ENCODE peak calls at places on chromosomes 13 and 19, in seven cellular contexts. One of them, this sample, is unnamed.

GRCh38 chr13:40388617-40389016 is 277.8 kb downstream of the FOXO1 start:
- DNase-seq in neuronal stem cell: no peak
- DNase-seq in CD8-positive, alpha-beta T cell: peak; percentile 75
- DNase-seq in heart left ventricle: no peak
- DNase-seq in gastrocnemius medialis: peak; percentile 48
- DNase-seq in cardiac muscle cell: no peak
- DNase-seq in effector memory CD4-positive, alpha-beta T cell: peak; percentile 65
- DNase-seq in this sample: peak; percentile 72

GRCh38 chr19:13681509-13681908 is 82.8 kb upstream of the MRI1 start:
- DNase-seq in heart left ventricle: no peak
- DNase-seq in neuronal stem cell: no peak
- DNase-seq in gastrocnemius medialis: no peak
- DNase-seq in effector memory CD4-positive, alpha-beta T cell: no peak
- DNase-seq in cardiac muscle cell: no peak
- DNase-seq in CD8-positive, alpha-beta T cell: no peak
- DNase-seq in this sample: no peak

GRCh38 chr13:47397739-47398138 is 500.9 kb upstream of the HTR2A start:
- DNase-seq in neuronal stem cell: no peak
- DNase-seq in effector memory CD4-positive, alpha-beta T cell: no peak
- DNase-seq in cardiac muscle cell: no peak
- DNase-seq in CD8-positive, alpha-beta T cell: no peak
- DNase-seq in heart left ventricle: no peak
- DNase-seq in gastrocnemius medialis: no peak
- DNase-seq in this sample: no peak

GRCh38 chr13:73429691-73430090 is 370.9 kb downstream of the KLF5 start:
- DNase-seq in neuronal stem cell: no peak
- DNase-seq in cardiac muscle cell: no peak
- DNase-seq in effector memory CD4-positive, alpha-beta T cell: no peak
- DNase-seq in CD8-positive, alpha-beta T cell: no peak
- DNase-seq in gastrocnemius medialis: no peak
- DNase-seq in heart left ventricle: no peak
- DNase-seq in this sample: no peak

GRCh38 chr13:59874973-59875372 is 288.8 kb downstream of the DIAPH3 start:
- DNase-seq in cardiac muscle cell: no peak
- DNase-seq in CD8-positive, alpha-beta T cell: no peak
- DNase-seq in gastrocnemius medialis: no peak
- DNase-seq in neuronal stem cell: no peak
- DNase-seq in effector memory CD4-positive, alpha-beta T cell: no peak
- DNase-seq in heart left ventricle: no peak
- DNase-seq in this sample: no peak

GRCh38 chr13:20439261-20439660 is 86.4 kb downstream of the CRYL1 start:
- DNase-seq in heart left ventricle: no peak
- DNase-seq in gastrocnemius medialis: no peak
- DNase-seq in effector memory CD4-positive, alpha-beta T cell: no peak
- DNase-seq in neuronal stem cell: no peak
- DNase-seq in cardiac muscle cell: no peak
- DNase-seq in CD8-positive, alpha-beta T cell: no peak
- DNase-seq in this sample: no peak

GRCh38 chr19:51417107-51417806 is at the start of gene SIGLEC10:
- DNase-seq in gastrocnemius medialis: no peak
- DNase-seq in cardiac muscle cell: no peak
- DNase-seq in CD8-positive, alpha-beta T cell: no peak
- DNase-seq in heart left ventricle: peak; percentile 41
- DNase-seq in effector memory CD4-positive, alpha-beta T cell: no peak
- DNase-seq in neuronal stem cell: no peak
- DNase-seq in this sample: peak; percentile 75

GRCh38 chr13:59094149-59094548 is 1069.6 kb downstream of the DIAPH3 start:
- DNase-seq in cardiac muscle cell: no peak
- DNase-seq in neuronal stem cell: no peak
- DNase-seq in effector memory CD4-positive, alpha-beta T cell: no peak
- DNase-seq in CD8-positive, alpha-beta T cell: no peak
- DNase-seq in heart left ventricle: no peak
- DNase-seq in gastrocnemius medialis: no peak
- DNase-seq in this sample: no peak

GRCh38 chr13:41544824-41545707 is 87.7 kb downstream of the RGCC start:
- DNase-seq in neuronal stem cell: no peak
- DNase-seq in gastrocnemius medialis: no peak
- DNase-seq in heart left ventricle: no peak
- DNase-seq in effector memory CD4-positive, alpha-beta T cell: no peak
- DNase-seq in CD8-positive, alpha-beta T cell: no peak
- DNase-seq in cardiac muscle cell: no peak
- DNase-seq in this sample: no peak

GRCh38 chr13:59016250-59016649 is 1147.5 kb downstream of the DIAPH3 start:
- DNase-seq in CD8-positive, alpha-beta T cell: no peak
- DNase-seq in effector memory CD4-positive, alpha-beta T cell: no peak
- DNase-seq in neuronal stem cell: no peak
- DNase-seq in cardiac muscle cell: peak; percentile 45
- DNase-seq in heart left ventricle: peak; percentile 28
- DNase-seq in gastrocnemius medialis: no peak
- DNase-seq in this sample: no peak

GRCh38 chr19:36182612-36183454 is 30.6 kb upstream of the COX7A1 start:
- DNase-seq in gastrocnemius medialis: no peak
- DNase-seq in effector memory CD4-positive, alpha-beta T cell: no peak
- DNase-seq in neuronal stem cell: no peak
- DNase-seq in CD8-positive, alpha-beta T cell: no peak
- DNase-seq in heart left ventricle: no peak
- DNase-seq in cardiac muscle cell: peak; percentile 3
- DNase-seq in this sample: no peak

GRCh38 chr19:7570761-7571160 is 24.9 kb upstream of the CAMSAP3 start:
- DNase-seq in neuronal stem cell: no peak
- DNase-seq in CD8-positive, alpha-beta T cell: no peak
- DNase-seq in cardiac muscle cell: no peak
- DNase-seq in heart left ventricle: no peak
- DNase-seq in gastrocnemius medialis: no peak
- DNase-seq in effector memory CD4-positive, alpha-beta T cell: no peak
- DNase-seq in this sample: no peak

GRCh38 chr13:33227927-33228644 is 57.5 kb downstream of the STARD13 start:
- DNase-seq in cardiac muscle cell: no peak
- DNase-seq in neuronal stem cell: no peak
- DNase-seq in gastrocnemius medialis: peak; percentile 25
- DNase-seq in CD8-positive, alpha-beta T cell: no peak
- DNase-seq in heart left ventricle: no peak
- DNase-seq in effector memory CD4-positive, alpha-beta T cell: no peak
- DNase-seq in this sample: no peak

GRCh38 chr13:24168392-24168750 is 7.9 kb downstream of the SPATA13 start:
- DNase-seq in cardiac muscle cell: no peak
- DNase-seq in heart left ventricle: no peak
- DNase-seq in gastrocnemius medialis: no peak
- DNase-seq in neuronal stem cell: no peak
- DNase-seq in CD8-positive, alpha-beta T cell: no peak
- DNase-seq in effector memory CD4-positive, alpha-beta T cell: no peak
- DNase-seq in this sample: no peak

GRCh38 chr13:41543664-41544300 is 86.4 kb downstream of the RGCC start:
- DNase-seq in effector memory CD4-positive, alpha-beta T cell: no peak
- DNase-seq in gastrocnemius medialis: no peak
- DNase-seq in heart left ventricle: no peak
- DNase-seq in CD8-positive, alpha-beta T cell: no peak
- DNase-seq in neuronal stem cell: no peak
- DNase-seq in cardiac muscle cell: no peak
- DNase-seq in this sample: no peak

GRCh38 chr19:21098291-21098690 is 16.3 kb downstream of the ZNF714 start:
- DNase-seq in CD8-positive, alpha-beta T cell: no peak
- DNase-seq in neuronal stem cell: no peak
- DNase-seq in gastrocnemius medialis: no peak
- DNase-seq in cardiac muscle cell: no peak
- DNase-seq in effector memory CD4-positive, alpha-beta T cell: no peak
- DNase-seq in heart left ventricle: no peak
- DNase-seq in this sample: no peak

GRCh38 chr13:42377640-42378382 is 105.9 kb downstream of the AKAP11 start:
- DNase-seq in gastrocnemius medialis: no peak
- DNase-seq in effector memory CD4-positive, alpha-beta T cell: no peak
- DNase-seq in heart left ventricle: no peak
- DNase-seq in CD8-positive, alpha-beta T cell: no peak
- DNase-seq in cardiac muscle cell: no peak
- DNase-seq in neuronal stem cell: no peak
- DNase-seq in this sample: no peak

GRCh38 chr19:55654323-55654832 is 457 bp upstream of the U2AF2 start:
- DNase-seq in CD8-positive, alpha-beta T cell: peak; percentile 98
- DNase-seq in effector memory CD4-positive, alpha-beta T cell: peak; percentile 96
- DNase-seq in heart left ventricle: peak; percentile 100
- DNase-seq in neuronal stem cell: peak; percentile 100
- DNase-seq in gastrocnemius medialis: peak; percentile 100
- DNase-seq in cardiac muscle cell: peak; percentile 100
- DNase-seq in this sample: peak; percentile 98

GRCh38 chr13:30134578-30134977 is 172.8 kb downstream of the KATNAL1 start:
- DNase-seq in cardiac muscle cell: no peak
- DNase-seq in neuronal stem cell: no peak
- DNase-seq in gastrocnemius medialis: no peak
- DNase-seq in heart left ventricle: no peak
- DNase-seq in effector memory CD4-positive, alpha-beta T cell: no peak
- DNase-seq in CD8-positive, alpha-beta T cell: no peak
- DNase-seq in this sample: no peak

GRCh38 chr13:32887617-32888016 is 128.6 kb upstream of the KL start:
- DNase-seq in heart left ventricle: no peak
- DNase-seq in CD8-positive, alpha-beta T cell: no peak
- DNase-seq in neuronal stem cell: no peak
- DNase-seq in gastrocnemius medialis: no peak
- DNase-seq in cardiac muscle cell: no peak
- DNase-seq in effector memory CD4-positive, alpha-beta T cell: no peak
- DNase-seq in this sample: no peak

GRCh38 chr13:61531383-61532065 is 115.9 kb upstream of the PCDH20 start:
- DNase-seq in neuronal stem cell: no peak
- DNase-seq in heart left ventricle: no peak
- DNase-seq in cardiac muscle cell: no peak
- DNase-seq in CD8-positive, alpha-beta T cell: no peak
- DNase-seq in effector memory CD4-positive, alpha-beta T cell: no peak
- DNase-seq in gastrocnemius medialis: no peak
- DNase-seq in this sample: no peak

GRCh38 chr13:106078191-106078590 is 457.3 kb downstream of the EFNB2 start:
- DNase-seq in heart left ventricle: no peak
- DNase-seq in cardiac muscle cell: peak; percentile 30
- DNase-seq in gastrocnemius medialis: no peak
- DNase-seq in effector memory CD4-positive, alpha-beta T cell: no peak
- DNase-seq in CD8-positive, alpha-beta T cell: no peak
- DNase-seq in neuronal stem cell: no peak
- DNase-seq in this sample: no peak

GRCh38 chr13:112859128-112859816 is 109.7 kb upstream of the MCF2L start:
- DNase-seq in cardiac muscle cell: no peak
- DNase-seq in effector memory CD4-positive, alpha-beta T cell: no peak
- DNase-seq in CD8-positive, alpha-beta T cell: no peak
- DNase-seq in gastrocnemius medialis: no peak
- DNase-seq in neuronal stem cell: no peak
- DNase-seq in heart left ventricle: no peak
- DNase-seq in this sample: no peak

GRCh38 chr13:40306817-40307216 is 359.6 kb downstream of the FOXO1 start:
- DNase-seq in effector memory CD4-positive, alpha-beta T cell: no peak
- DNase-seq in CD8-positive, alpha-beta T cell: no peak
- DNase-seq in gastrocnemius medialis: no peak
- DNase-seq in neuronal stem cell: no peak
- DNase-seq in cardiac muscle cell: no peak
- DNase-seq in heart left ventricle: no peak
- DNase-seq in this sample: no peak

GRCh38 chr13:46866150-46866549 is 30.7 kb downstream of the HTR2A start:
- DNase-seq in CD8-positive, alpha-beta T cell: no peak
- DNase-seq in gastrocnemius medialis: no peak
- DNase-seq in neuronal stem cell: no peak
- DNase-seq in effector memory CD4-positive, alpha-beta T cell: no peak
- DNase-seq in heart left ventricle: peak; percentile 36
- DNase-seq in cardiac muscle cell: peak; percentile 24
- DNase-seq in this sample: no peak

GRCh38 chr13:77565635-77566034 is 30.1 kb downstream of the SCEL start:
- DNase-seq in neuronal stem cell: peak; percentile 3
- DNase-seq in effector memory CD4-positive, alpha-beta T cell: no peak
- DNase-seq in heart left ventricle: no peak
- DNase-seq in CD8-positive, alpha-beta T cell: no peak
- DNase-seq in gastrocnemius medialis: no peak
- DNase-seq in cardiac muscle cell: peak; percentile 53
- DNase-seq in this sample: no peak

GRCh38 chr19:43723588-43723987 is 7.7 kb downstream of the IRGC start:
- DNase-seq in CD8-positive, alpha-beta T cell: no peak
- DNase-seq in cardiac muscle cell: no peak
- DNase-seq in effector memory CD4-positive, alpha-beta T cell: no peak
- DNase-seq in heart left ventricle: no peak
- DNase-seq in neuronal stem cell: no peak
- DNase-seq in gastrocnemius medialis: no peak
- DNase-seq in this sample: no peak

GRCh38 chr19:44637390-44637764 is 6.3 kb upstream of the PVR start:
- DNase-seq in neuronal stem cell: no peak
- DNase-seq in gastrocnemius medialis: no peak
- DNase-seq in cardiac muscle cell: no peak
- DNase-seq in CD8-positive, alpha-beta T cell: no peak
- DNase-seq in effector memory CD4-positive, alpha-beta T cell: no peak
- DNase-seq in heart left ventricle: no peak
- DNase-seq in this sample: no peak

GRCh38 chr13:73717632-73718031 is 416.6 kb downstream of the KLF12 start:
- DNase-seq in heart left ventricle: no peak
- DNase-seq in neuronal stem cell: no peak
- DNase-seq in effector memory CD4-positive, alpha-beta T cell: no peak
- DNase-seq in cardiac muscle cell: no peak
- DNase-seq in CD8-positive, alpha-beta T cell: no peak
- DNase-seq in gastrocnemius medialis: no peak
- DNase-seq in this sample: no peak

GRCh38 chr13:113785051-113786010 is 26.3 kb downstream of the TMEM255B start:
- DNase-seq in neuronal stem cell: no peak
- DNase-seq in CD8-positive, alpha-beta T cell: no peak
- DNase-seq in gastrocnemius medialis: no peak
- DNase-seq in cardiac muscle cell: no peak
- DNase-seq in effector memory CD4-positive, alpha-beta T cell: no peak
- DNase-seq in heart left ventricle: no peak
- DNase-seq in this sample: no peak

GRCh38 chr19:41872384-41872774 is 4.7 kb upstream of the CD79A start:
- DNase-seq in cardiac muscle cell: no peak
- DNase-seq in gastrocnemius medialis: no peak
- DNase-seq in effector memory CD4-positive, alpha-beta T cell: no peak
- DNase-seq in CD8-positive, alpha-beta T cell: no peak
- DNase-seq in heart left ventricle: no peak
- DNase-seq in neuronal stem cell: no peak
- DNase-seq in this sample: no peak
- H3K4me1 ChIP-seq in cardiac muscle cell: no peaks in the 10 kb centered on the region
- H3K4me1 ChIP-seq in gastrocnemius medialis: no peaks in the 10 kb centered on the region
- H3K4me1 ChIP-seq in effector memory CD4-positive, alpha-beta T cell: peaks cover 87% of the 10 kb centered on the region
- H3K4me1 ChIP-seq in CD8-positive, alpha-beta T cell: peaks cover 94% of the 10 kb centered on the region
- H3K4me1 ChIP-seq in heart left ventricle: peaks cover 29% of the 10 kb centered on the region
- H3K4me1 ChIP-seq in neuronal stem cell: no peaks in the 10 kb centered on the region
- H3K4me1 ChIP-seq in this sample: no peaks in the 10 kb centered on the region

GRCh38 chr19:33186835-33187540 is 7.1 kb upstream of the LRP3 start:
- DNase-seq in gastrocnemius medialis: no peak
- DNase-seq in CD8-positive, alpha-beta T cell: no peak
- DNase-seq in cardiac muscle cell: no peak
- DNase-seq in heart left ventricle: peak; percentile 23
- DNase-seq in effector memory CD4-positive, alpha-beta T cell: no peak
- DNase-seq in neuronal stem cell: no peak
- DNase-seq in this sample: no peak
- H3K4me3 ChIP-seq in gastrocnemius medialis: no peak overlapping the region
- H3K4me3 ChIP-seq in CD8-positive, alpha-beta T cell: no peak overlapping the region
- H3K4me3 ChIP-seq in cardiac muscle cell: no peak overlapping the region
- H3K4me3 ChIP-seq in heart left ventricle: no peak overlapping the region
- H3K4me3 ChIP-seq in effector memory CD4-positive, alpha-beta T cell: no peak overlapping the region
- H3K4me3 ChIP-seq in neuronal stem cell: no peak overlapping the region
- H3K4me3 ChIP-seq in this sample: no peak overlapping the region

GRCh38 chr19:45640849-45641273 is 1.7 kb upstream of the EML2 start:
- DNase-seq in gastrocnemius medialis: no peak
- DNase-seq in effector memory CD4-positive, alpha-beta T cell: no peak
- DNase-seq in heart left ventricle: no peak
- DNase-seq in cardiac muscle cell: peak; percentile 46
- DNase-seq in neuronal stem cell: no peak
- DNase-seq in CD8-positive, alpha-beta T cell: no peak
- DNase-seq in this sample: no peak
- H3K4me1 ChIP-seq in gastrocnemius medialis: peaks cover 30% of the 10 kb centered on the region
- H3K4me1 ChIP-seq in effector memory CD4-positive, alpha-beta T cell: peaks cover 28% of the 10 kb centered on the region
- H3K4me1 ChIP-seq in heart left ventricle: peaks cover 54% of the 10 kb centered on the region
- H3K4me1 ChIP-seq in cardiac muscle cell: peaks cover 9% of the 10 kb centered on the region
- H3K4me1 ChIP-seq in neuronal stem cell: peaks cover 10% of the 10 kb centered on the region
- H3K4me1 ChIP-seq in CD8-positive, alpha-beta T cell: peaks cover 41% of the 10 kb centered on the region
- H3K4me1 ChIP-seq in this sample: peaks cover 23% of the 10 kb centered on the region

GRCh38 chr19:45825917-45826893 is 11.1 kb upstream of the RSPH6A start:
- DNase-seq in gastrocnemius medialis: no peak
- DNase-seq in CD8-positive, alpha-beta T cell: no peak
- DNase-seq in heart left ventricle: no peak
- DNase-seq in neuronal stem cell: no peak
- DNase-seq in effector memory CD4-positive, alpha-beta T cell: no peak
- DNase-seq in cardiac muscle cell: no peak
- DNase-seq in this sample: no peak
- H3K4me3 ChIP-seq in gastrocnemius medialis: no peak overlapping the region
- H3K4me3 ChIP-seq in CD8-positive, alpha-beta T cell: no peak overlapping the region
- H3K4me3 ChIP-seq in heart left ventricle: no peak overlapping the region
- H3K4me3 ChIP-seq in neuronal stem cell: no peak overlapping the region
- H3K4me3 ChIP-seq in effector memory CD4-positive, alpha-beta T cell: no peak overlapping the region
- H3K4me3 ChIP-seq in cardiac muscle cell: no peak overlapping the region
- H3K4me3 ChIP-seq in this sample: no peak overlapping the region